ENCODE peak calls at places on chromosomes 6 and 20, in eight cellular contexts. R is astrocyte, V is HepG2, F is DND-41, A is IMR-90, N is H9, U is GM23338, G is HCT116. I is an unnamed sample.

GRCh38 chr6:38370653-38371311 is 268.9 kb downstream of the BTBD9 start:
- DNase-seq in R (no peak), V (no peak), F (no peak), A (no peak), N (no peak), U (no peak), G (no peak), I (no peak)

GRCh38 chr6:134235937-134236751 is 81.8 kb downstream of the SGK1 start:
- DNase-seq in R (peak), V (no peak), F (no peak), A (peak), N (no peak), U (no peak), G (no peak), I (no peak)

GRCh38 chr6:111361648-111362047 is 121.4 kb downstream of the REV3L start:
- DNase-seq in R (no peak), V (peak), F (peak), A (peak), N (peak), U (peak), G (peak), I (peak)

GRCh38 chr6:30656513-30656912 is 9.6 kb downstream of the C6orf136 start:
- DNase-seq in R (no peak), V (no peak), F (no peak), A (no peak), N (no peak), U (no peak), G (no peak), I (no peak)

GRCh38 chr6:163837681-163838431 is 423.3 kb downstream of the QKI start:
- DNase-seq in R (peak), V (no peak), F (no peak), A (peak), N (no peak), U (no peak), G (no peak), I (peak)

GRCh38 chr6:88573971-88574370 is 389.4 kb downstream of the RNGTT start:
- DNase-seq in R (no peak), V (no peak), F (no peak), A (no peak), N (no peak), U (no peak), G (no peak), I (peak)

GRCh38 chr20:20820780-20821495 is 108.5 kb upstream of the RALGAPA2 start:
- DNase-seq in R (no peak), V (no peak), F (no peak), A (no peak), N (no peak), U (no peak), G (no peak), I (peak)

GRCh38 chr6:56757585-56757984 is 114.9 kb upstream of the DST start:
- DNase-seq in R (no peak), V (peak), F (no peak), A (peak), N (no peak), U (peak), G (no peak), I (peak)

GRCh38 chr6:26556263-26557070 is 18.3 kb downstream of the HMGN4 start:
- DNase-seq in R (peak), V (peak), F (peak), A (peak), N (peak), U (peak), G (peak), I (peak)

GRCh38 chr6:24990227-24990843 is 54.6 kb upstream of the RIPOR2 start:
- DNase-seq in R (peak), V (no peak), F (no peak), A (peak), N (no peak), U (no peak), G (no peak), I (no peak)

GRCh38 chr20:41231850-41232249 is 85.7 kb downstream of the ZHX3 start:
- DNase-seq in R (no peak), V (no peak), F (no peak), A (no peak), N (no peak), U (no peak), G (no peak), I (no peak)

GRCh38 chr6:11778042-11778441 is 561 bp downstream of the ADTRP start:
- DNase-seq in R (no peak), V (no peak), F (no peak), A (no peak), N (no peak), U (no peak), G (no peak), I (no peak)

GRCh38 chr6:82006027-82006738 is 241.4 kb downstream of the IBTK start:
- DNase-seq in R (no peak), V (peak), F (peak), A (peak), N (peak), U (peak), G (no peak), I (peak)

DNA sequence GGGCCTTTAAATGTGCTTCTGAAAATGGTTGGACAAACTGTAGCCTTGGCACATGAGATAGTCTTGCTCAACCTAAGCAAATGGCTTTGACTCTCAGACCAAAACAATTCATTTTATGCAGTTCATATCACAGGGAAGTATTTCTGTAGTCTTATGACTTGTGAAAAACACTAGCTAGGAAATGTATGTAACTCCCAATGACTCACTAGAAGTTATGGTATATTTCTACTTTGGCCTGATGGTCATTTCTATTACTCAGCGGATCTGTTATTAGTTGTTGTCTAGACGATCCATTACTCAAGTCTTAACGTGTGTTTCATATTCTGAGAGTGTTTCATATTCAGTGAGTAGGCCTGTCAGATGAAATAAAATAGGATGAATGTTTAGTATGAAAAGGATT is 1333.5 kb downstream of the KHDRBS2 start:
- DNase-seq in R (no peak), V (no peak), F (no peak), A (no peak), N (no peak), U (no peak), G (no peak), I (no peak)
- TF ChIP-seq CTCF in R (no peak), V (no peak), F (no peak), A (no peak), N (no peak), U (no peak), G (no peak), I (no peak)

GRCh38 chr20:34016736-34017135 is 23.0 kb downstream of the RALY start:
- DNase-seq in R (no peak), V (no peak), F (no peak), A (no peak), N (no peak), U (no peak), G (no peak), I (no peak)

GRCh38 chr20:34014878-34015277 is 21.2 kb downstream of the RALY start:
- DNase-seq in R (no peak), V (no peak), F (no peak), A (no peak), N (no peak), U (no peak), G (no peak), I (no peak)

GRCh38 chr20:34018166-34018565 is 24.5 kb downstream of the RALY start:
- DNase-seq in R (no peak), V (no peak), F (no peak), A (no peak), N (no peak), U (no peak), G (no peak), I (no peak)

GRCh38 chr20:34015401-34016335 is 22.0 kb downstream of the RALY start:
- DNase-seq in R (no peak), V (no peak), F (peak), A (no peak), N (no peak), U (no peak), G (no peak), I (no peak)

DNA sequence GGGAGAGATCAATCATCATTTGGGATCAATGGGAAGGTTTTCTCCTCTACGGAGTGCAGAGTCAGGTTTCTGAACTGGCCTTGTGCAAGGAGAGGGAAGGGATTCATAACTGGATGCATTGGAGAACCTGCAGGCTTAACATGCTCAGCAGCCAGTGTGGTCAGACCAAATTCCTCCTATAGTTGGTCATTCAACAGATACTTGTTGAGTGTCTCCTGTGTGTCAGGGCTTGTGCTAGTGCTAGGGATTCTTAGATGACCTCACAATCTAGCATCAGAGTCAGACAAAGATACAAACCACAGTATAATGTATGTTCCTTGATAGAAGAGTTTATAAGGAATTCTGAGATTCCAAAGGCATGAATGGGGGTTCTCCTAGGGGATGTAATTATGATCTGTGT is 23.9 kb downstream of the RALY start:
- DNase-seq in R (peak), V (no peak), F (no peak), A (peak), N (no peak), U (no peak), G (no peak), I (no peak)
- H3K4me2 ChIP-seq in R (peak), V (no peak), F (no peak), A (peak), N (no peak), U (no peak), G (no peak), I (no peak)

GRCh38 chr6:116369540-116370327 is 1.0 kb upstream of the DSE start:
- DNase-seq in R (no peak), V (no peak), F (no peak), A (no peak), N (no peak), U (no peak), G (no peak), I (no peak)
- H2AFZ ChIP-seq in R (peak), V (no peak), F (no peak), A (peak), N (peak), U (peak), G (peak), I (peak)

GRCh38 chr6:48834706-48835105 is 628.3 kb downstream of the MMUT start:
- DNase-seq in R (no peak), V (no peak), F (no peak), A (peak), N (no peak), U (no peak), G (no peak), I (no peak)

GRCh38 chr6:48833916-48834315 is 629.1 kb downstream of the MMUT start:
- DNase-seq in R (no peak), V (no peak), F (no peak), A (no peak), N (no peak), U (no peak), G (no peak), I (no peak)

GRCh38 chr6:48840896-48841295 is 622.2 kb downstream of the MMUT start:
- DNase-seq in R (no peak), V (no peak), F (no peak), A (no peak), N (no peak), U (no peak), G (no peak), I (no peak)

GRCh38 chr6:48837744-48838143 is 625.3 kb downstream of the MMUT start:
- DNase-seq in R (no peak), V (no peak), F (no peak), A (no peak), N (no peak), U (no peak), G (no peak), I (no peak)

GRCh38 chr6:48835421-48835958 is 627.6 kb downstream of the MMUT start:
- DNase-seq in R (no peak), V (no peak), F (no peak), A (no peak), N (no peak), U (no peak), G (no peak), I (no peak)
- TF ChIP-seq CTCF in R (no peak), V (no peak), F (no peak), A (no peak), N (no peak), U (no peak), G (no peak), I (no peak)

GRCh38 chr6:137105375-137105774 is 60.6 kb upstream of the IL20RA start:
- DNase-seq in R (no peak), V (no peak), F (no peak), A (no peak), N (no peak), U (no peak), G (no peak), I (no peak)

GRCh38 chr6:137102851-137103492 is 58.2 kb upstream of the IL20RA start:
- DNase-seq in R (no peak), V (no peak), F (peak), A (no peak), N (no peak), U (no peak), G (no peak), I (no peak)

GRCh38 chr6:137102050-137102848 is 57.5 kb upstream of the IL20RA start:
- DNase-seq in R (no peak), V (no peak), F (no peak), A (no peak), N (no peak), U (no peak), G (no peak), I (no peak)

GRCh38 chr6:137106183-137106582 is 61.4 kb upstream of the IL20RA start:
- DNase-seq in R (no peak), V (no peak), F (no peak), A (no peak), N (no peak), U (no peak), G (no peak), I (no peak)

DNA sequence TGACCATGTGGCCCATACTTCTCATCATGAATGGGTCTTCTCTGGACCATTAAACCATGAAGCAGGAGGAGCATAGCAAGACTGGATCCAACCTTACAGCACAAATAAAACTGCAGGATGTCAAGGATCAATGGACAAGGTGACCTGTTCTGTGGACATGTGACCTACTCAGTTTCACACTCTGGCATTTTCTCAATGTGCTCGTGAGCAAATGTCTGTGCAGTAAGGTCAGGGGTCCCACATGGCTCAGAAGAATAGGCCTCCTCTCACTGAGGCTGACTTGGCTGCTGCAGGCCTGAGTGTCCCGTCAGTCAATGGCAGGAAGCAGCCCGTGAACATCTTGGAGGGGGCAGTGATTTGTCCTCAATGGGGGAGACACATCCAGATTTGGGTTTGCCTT is 60.2 kb upstream of the IL20RA start:
- DNase-seq in R (no peak), V (no peak), F (no peak), A (no peak), N (no peak), U (no peak), G (no peak), I (no peak)
- H3K4me2 ChIP-seq in R (no peak), V (no peak), F (no peak), A (no peak), N (no peak), U (no peak), G (no peak), I (no peak)

GRCh38 chr6:155183095-155183494 is 80.7 kb upstream of the CLDN20 start:
- DNase-seq in R (no peak), V (no peak), F (no peak), A (no peak), N (no peak), U (no peak), G (no peak), I (no peak)
- H2AFZ ChIP-seq in R (no peak), V (peak), F (no peak), A (no peak), N (no peak), U (no peak), G (no peak), I (no peak)

GRCh38 chr20:22308934-22309333 is 275.4 kb downstream of the FOXA2 start:
- DNase-seq in R (no peak), V (peak), F (no peak), A (no peak), N (no peak), U (no peak), G (no peak), I (no peak)

GRCh38 chr20:22315771-22316170 is 268.6 kb downstream of the FOXA2 start:
- DNase-seq in R (no peak), V (no peak), F (peak), A (no peak), N (no peak), U (no peak), G (no peak), I (no peak)

GRCh38 chr20:22312744-22313346 is 271.5 kb downstream of the FOXA2 start:
- DNase-seq in R (no peak), V (peak), F (peak), A (peak), N (no peak), U (peak), G (peak), I (peak)
- TF ChIP-seq CTCF in R (peak), V (peak), F (peak), A (peak), N (peak), U (peak), G (peak), I (peak)